ENCODE peak calls at places on chromosomes 3 and 15, in five cellular contexts. T is RPMI8226, M is NCI-H2081, K is psoas muscle, X is EH. Z is an unnamed sample.

GRCh38 chr15:59522988-59523461 is 85.0 kb downstream of the FAM81A start:
- DNase-seq in X (no peak), T (no peak), K (no peak), M (no peak), Z (no peak)

GRCh38 chr15:49421991-49422390 is 1.1 kb upstream of the FGF7 start:
- DNase-seq in X (peak), M (peak), T (peak), K (peak), Z (no peak)

GRCh38 chr3:30795176-30795575 is 99.3 kb downstream of the GADL1 start:
- DNase-seq in M (no peak), X (no peak), T (no peak), K (no peak), Z (no peak)

GRCh38 chr15:63250312-63250965 is 27.0 kb upstream of the APH1B start:
- DNase-seq in K (no peak), M (no peak), X (peak), T (no peak), Z (no peak)

GRCh38 chr3:182989566-182989965 is 9.2 kb upstream of the DCUN1D1 start:
- DNase-seq in T (peak), M (no peak), X (no peak), K (no peak), Z (no peak)

GRCh38 chr15:56215769-56216168 is 27.9 kb downstream of the RFX7 start:
- DNase-seq in M (peak), X (peak), K (no peak), T (no peak), Z (no peak)

GRCh38 chr3:25724948-25725645 is 58.1 kb downstream of the NGLY1 start:
- DNase-seq in T (no peak), K (no peak), X (no peak), M (no peak), Z (no peak)

GRCh38 chr3:130276203-130276803 is 69.2 kb upstream of the COL6A5 start:
- DNase-seq in K (no peak), M (peak), T (peak), X (peak), Z (no peak)

GRCh38 chr3:6709178-6709577 is 151.7 kb upstream of the GRM7 start:
- DNase-seq in T (no peak), K (no peak), X (no peak), M (no peak), Z (no peak)

GRCh38 chr3:68403741-68404140 is 528.6 kb downstream of the TAFA4 start:
- DNase-seq in T (no peak), M (no peak), K (no peak), X (no peak), Z (no peak)

Z was measured in T-helper 22 cell.